ENCODE peak calls at places on chromosome 19, in five cellular contexts. L is GM23248, X is Ammon's horn, W is HTR-8/SVneo, Y is EH. Z is an unnamed sample.

GRCh38 chr19:16326401-16327130 is 1.9 kb downstream of the KLF2 start:
- DNase-seq in L (peak), X (no peak), W (no peak), Y (peak), Z (no peak)

GRCh38 chr19:41866284-41866683 is 6.2 kb downstream of the RPS19 start:
- DNase-seq in L (no peak), X (no peak), W (no peak), Y (no peak), Z (no peak)

GRCh38 chr19:8324186-8325050 is 3.1 kb downstream of the RPS28 start:
- DNase-seq in L (no peak), X (no peak), W (no peak), Y (no peak), Z (no peak)

GRCh38 chr19:1777149-1777548 is 23.8 kb downstream of the ONECUT3 start:
- DNase-seq in L (no peak), X (no peak), W (no peak), Y (no peak), Z (no peak)

GRCh38 chr19:3270908-3271307 is 46.4 kb downstream of the CELF5 start:
- DNase-seq in L (peak), X (peak), W (no peak), Y (peak), Z (no peak)

GRCh38 chr19:32924200-32924599 is 47.6 kb downstream of the CEP89 start:
- DNase-seq in L (peak), X (no peak), W (no peak), Y (peak), Z (no peak)

GRCh38 chr19:45349126-45349415 is 8.5 kb downstream of the KLC3 start:
- DNase-seq in L (no peak), X (no peak), W (no peak), Y (no peak), Z (no peak)

GRCh38 chr19:40502647-40503046 is 35.8 kb downstream of the SPTBN4 start:
- DNase-seq in L (no peak), X (no peak), W (no peak), Y (peak), Z (no peak)

GRCh38 chr19:43700368-43701015 is 15.4 kb upstream of the IRGC start:
- DNase-seq in L (peak), X (peak), W (peak), Y (peak), Z (no peak)

GRCh38 chr19:35388277-35389054 is 17.6 kb downstream of the GPR42 start:
- DNase-seq in L (no peak), X (no peak), W (no peak), Y (no peak), Z (peak)

GRCh38 chr19:40133491-40133890 is 42.7 kb upstream of the ZNF780A start:
- DNase-seq in L (no peak), X (no peak), W (no peak), Y (no peak), Z (no peak)

GRCh38 chr19:7953060-7953459 is 9.6 kb upstream of the TIMM44 start:
- DNase-seq in L (peak), X (no peak), W (no peak), Y (peak), Z (no peak)

GRCh38 chr19:6064016-6064702 is 46.1 kb downstream of the RFX2 start:
- DNase-seq in L (no peak), X (no peak), W (no peak), Y (peak), Z (peak)